ENCODE peak calls at places on chromosomes 16 and 17, in five cellular contexts. Q, H, M, O and U are unnamed samples.

GRCh38 chr17:68288804-68289203 is 2.1 kb downstream of the SLC16A6 start:
- DNase-seq in O (no peak), M (no peak), H (no peak), Q (no peak), U (peak)

GRCh38 chr16:70809392-70810060 is 8.6 kb upstream of the VAC14 start:
- DNase-seq in Q (no peak), O (no peak), M (no peak), H (no peak), U (no peak)

GRCh38 chr17:69574257-69575197 is 160.0 kb downstream of the MAP2K6 start:
- DNase-seq in H (no peak), M (no peak), Q (no peak), O (no peak), U (no peak)

GRCh38 chr17:8799001-8799850 is at the start of gene MFSD6L:
- DNase-seq in Q (peak), M (no peak), H (no peak), O (no peak), U (peak)

GRCh38 chr17:19329839-19330238 is 32.7 kb downstream of the B9D1 start:
- DNase-seq in M (no peak), H (no peak), O (no peak), Q (no peak), U (no peak)

GRCh38 chr17:61364463-61364846 is 35.2 kb upstream of the TBX2 start:
- DNase-seq in M (peak), Q (no peak), O (no peak), H (no peak), U (no peak)

GRCh38 chr17:37478187-37478586 is 11.5 kb upstream of the DUSP14 start:
- DNase-seq in H (no peak), O (no peak), M (no peak), Q (no peak), U (no peak)

GRCh38 chr17:73566905-73567782 is 77.1 kb downstream of the SDK2 start:
- DNase-seq in M (no peak), H (no peak), Q (peak), O (no peak), U (no peak)

GRCh38 chr17:1122681-1123396 is 56.9 kb downstream of the ABR start:
- DNase-seq in H (peak), M (peak), O (peak), Q (no peak), U (peak)

GRCh38 chr16:83273504-83274173 is 534.1 kb upstream of the HSBP1 start:
- DNase-seq in O (no peak), H (no peak), Q (no peak), M (no peak), U (no peak)

GRCh38 chr17:564526-564925 is 150.1 kb downstream of the VPS53 start:
- DNase-seq in H (no peak), Q (no peak), O (no peak), M (no peak), U (no peak)

GRCh38 chr16:10509534-10510025 is 70.8 kb downstream of the EMP2 start:
- DNase-seq in O (peak), H (peak), Q (peak), M (peak), U (peak)

GRCh38 chr17:13843862-13844640 is 225.3 kb upstream of the COX10 start:
- DNase-seq in O (no peak), Q (no peak), H (no peak), M (no peak), U (no peak)

GRCh38 chr16:85462405-85463227 is 150.5 kb upstream of the GSE1 start:
- DNase-seq in O (no peak), M (no peak), H (peak), Q (no peak), U (no peak)

GRCh38 chr16:66414891-66415290 is 12.2 kb upstream of the BEAN1 start:
- DNase-seq in M (no peak), O (no peak), Q (no peak), H (no peak), U (no peak)

GRCh38 chr17:48025040-48025903 is 12.3 kb downstream of the COPZ2 start:
- DNase-seq in M (peak), H (peak), Q (peak), O (peak), U (peak)

GRCh38 chr16:49969356-49970030 is 55.5 kb upstream of the CNEP1R1 start:
- DNase-seq in M (peak), Q (no peak), H (no peak), O (no peak), U (no peak)

GRCh38 chr17:78495634-78496033 is 81.6 kb downstream of the DNAH17 start:
- DNase-seq in M (no peak), O (no peak), H (no peak), Q (no peak), U (no peak)

GRCh38 chr16:79132745-79133144 is 467.8 kb downstream of the MAF start:
- DNase-seq in Q (no peak), O (no peak), M (no peak), H (no peak), U (no peak)

GRCh38 chr16:68003031-68003430 is 3.7 kb upstream of the DPEP2 start:
- DNase-seq in O (no peak), H (no peak), M (no peak), Q (no peak), U (no peak)

GRCh38 chr17:58384900-58385299 is 32.4 kb downstream of the RNF43 start:
- DNase-seq in Q (no peak), M (no peak), H (no peak), O (no peak), U (no peak)

GRCh38 chr16:84768061-84768797 is 51.6 kb upstream of the CRISPLD2 start:
- DNase-seq in Q (no peak), O (no peak), M (no peak), H (peak), U (no peak)

DNA sequence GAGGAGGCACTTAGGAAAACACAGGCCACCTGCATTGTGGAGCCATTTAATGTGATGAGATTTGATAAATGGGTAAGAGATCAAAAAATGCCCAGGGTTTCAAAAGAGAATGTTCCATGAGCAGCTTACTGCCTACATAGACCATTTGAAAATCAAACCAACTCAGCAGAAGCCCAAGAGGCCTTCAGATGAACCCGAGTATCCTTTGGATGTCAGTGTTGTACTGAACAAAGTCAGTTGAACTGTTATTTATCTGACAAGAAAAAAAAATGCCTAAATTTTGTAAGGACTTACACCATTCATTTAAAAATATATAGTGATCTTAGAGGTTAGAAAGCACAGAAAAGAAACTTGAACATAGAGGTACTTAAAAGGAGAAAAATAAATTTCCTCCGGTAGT is 381.7 kb downstream of the ZFHX3 start:
- DNase-seq in M (no peak), O (no peak), Q (no peak), H (no peak), U (no peak)
- TF ChIP-seq JUND in M (no peak), O (no peak), Q (no peak), H (no peak), U (no peak)

GRCh38 chr17:5133311-5133710 is 17.5 kb downstream of the USP6 start:
- DNase-seq in M (no peak), H (no peak), O (no peak), Q (no peak), U (no peak)

GRCh38 chr17:5138616-5139453 is 23.0 kb downstream of the USP6 start:
- DNase-seq in H (no peak), O (no peak), Q (no peak), M (no peak), U (no peak)

GRCh38 chr17:5131146-5131715 is 15.4 kb downstream of the USP6 start:
- DNase-seq in H (no peak), M (no peak), O (no peak), Q (no peak), U (no peak)

GRCh38 chr17:5139454-5139725 is 23.6 kb downstream of the USP6 start:
- DNase-seq in M (no peak), H (no peak), Q (no peak), O (no peak), U (no peak)

DNA sequence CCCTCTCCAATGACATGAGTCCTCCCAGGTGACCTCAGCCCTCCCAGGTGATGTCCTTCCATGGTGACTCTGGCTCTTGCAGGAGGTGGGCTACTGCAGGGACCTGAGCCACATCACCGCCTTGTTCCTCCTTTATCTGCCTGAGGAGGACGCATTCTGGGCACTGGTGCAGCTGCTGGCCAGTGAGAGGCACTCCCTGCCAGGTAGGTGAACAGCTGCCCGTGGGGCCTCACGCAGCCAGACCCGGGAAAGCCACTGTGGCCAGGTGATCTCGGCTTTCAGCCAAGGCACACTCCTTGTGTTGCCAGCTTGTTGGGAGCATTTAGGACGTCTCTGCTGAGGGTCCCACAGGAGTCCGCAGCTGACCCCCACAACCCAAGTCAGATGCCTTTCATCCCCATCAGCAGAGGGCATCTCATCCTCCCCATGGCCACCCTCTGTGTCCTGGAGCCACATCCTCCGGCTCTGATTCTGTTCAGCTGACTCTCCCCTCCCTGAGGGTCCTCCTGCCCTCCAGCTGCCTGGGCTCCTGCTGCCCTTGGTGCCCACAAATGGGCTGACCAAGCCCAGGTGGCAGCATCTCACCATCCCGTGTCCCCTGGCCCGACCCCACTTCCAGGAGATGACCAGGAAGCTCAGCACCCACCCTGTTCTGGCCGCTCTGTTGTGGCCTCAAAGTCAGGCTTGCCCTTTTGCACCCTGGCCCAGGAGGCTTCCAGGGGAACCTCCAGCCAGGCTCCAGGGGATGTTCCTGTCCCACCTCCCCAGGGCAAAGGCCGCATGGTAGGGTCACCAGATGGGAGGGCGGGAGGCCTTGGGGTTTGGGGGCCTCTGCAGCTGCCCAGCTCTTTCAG is 20.1 kb downstream of the USP6 start:
- DNase-seq in O (no peak), H (no peak), M (no peak), Q (no peak), U (no peak)
- TF ChIP-seq JUND in O (no peak), H (no peak), M (no peak), Q (no peak), U (no peak)

DNA sequence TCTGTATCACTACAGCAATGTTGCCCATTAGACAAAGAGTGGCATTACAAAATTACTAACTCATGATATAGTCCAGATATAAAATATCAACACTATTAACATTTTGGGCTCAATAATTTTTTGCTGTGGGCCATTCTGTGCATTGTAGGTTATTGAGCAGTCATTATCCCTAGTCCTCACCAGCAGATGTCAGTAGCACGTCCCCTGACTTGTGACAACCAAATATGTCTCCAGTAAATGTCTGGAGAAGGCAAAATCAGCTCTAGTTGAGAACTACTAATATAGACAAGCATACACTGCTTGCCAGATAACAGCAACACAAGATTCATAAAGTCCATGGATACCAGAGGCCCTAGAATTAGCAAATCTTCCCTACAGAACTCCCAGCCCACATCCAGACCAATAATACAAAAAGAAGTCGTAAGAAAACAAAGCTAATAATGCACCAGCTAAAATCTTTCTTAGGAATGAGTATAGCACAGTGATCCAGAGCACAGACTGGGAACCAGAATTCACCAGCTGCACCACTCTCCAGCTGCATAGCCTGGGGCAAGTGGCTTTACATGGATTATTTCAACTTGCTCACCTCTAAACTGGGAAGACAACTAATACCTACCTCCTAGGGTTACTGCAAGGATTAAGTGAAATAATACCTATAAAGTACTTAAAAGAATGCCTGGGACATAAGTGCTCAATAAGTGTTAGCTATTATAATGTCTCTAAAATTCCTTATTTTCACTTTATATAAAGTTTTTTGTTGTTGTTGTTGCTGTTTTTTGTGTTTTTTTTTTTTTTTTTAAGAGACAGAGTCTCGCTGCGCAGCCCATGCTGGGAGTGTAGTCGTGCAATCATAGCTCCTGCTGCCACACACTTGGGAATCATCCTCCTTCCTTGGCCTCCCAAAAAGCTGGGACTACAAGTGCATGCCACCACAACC is 23.7 kb downstream of the HELZ start:
- DNase-seq in O (peak), M (peak), H (peak), Q (no peak), U (no peak)
- TF ChIP-seq JUND in O (no peak), M (no peak), H (no peak), Q (no peak), U (no peak)

GRCh38 chr17:31907342-31907975 is 6.0 kb upstream of the UTP6 start:
- DNase-seq in H (no peak), O (no peak), Q (no peak), M (no peak), U (no peak)
- TF ChIP-seq JUND in H (no peak), O (no peak), Q (no peak), M (no peak), U (no peak)